ENCODE peak calls at places on chromosomes 4 and X, in seven cellular contexts. One of them, this sample, is unnamed. For H3K4me1, the result is how much of the 10 kb centered on the place peaks cover.

GRCh38 chr4:139767168-139767567 is 101.5 kb downstream of the MGST2 start:
- DNase-seq in Panc1: no peak
- DNase-seq in IMR-90: no peak
- DNase-seq in GM12878: no peak
- DNase-seq in fibroblast of lung: peak
- DNase-seq in suprapubic skin: no peak
- DNase-seq in BE2C: no peak
- DNase-seq in this sample: no peak

GRCh38 chrX:16212436-16212835 is 45.2 kb downstream of the MAGEB17 start:
- DNase-seq in Panc1: no peak
- DNase-seq in IMR-90: peak
- DNase-seq in GM12878: no peak
- DNase-seq in fibroblast of lung: no peak
- DNase-seq in suprapubic skin: no peak
- DNase-seq in BE2C: no peak
- DNase-seq in this sample: no peak

GRCh38 chr4:110704748-110705439 is 82.0 kb upstream of the PITX2 start:
- DNase-seq in Panc1: no peak
- DNase-seq in IMR-90: no peak
- DNase-seq in GM12878: no peak
- DNase-seq in fibroblast of lung: no peak
- DNase-seq in suprapubic skin: no peak
- DNase-seq in BE2C: no peak
- DNase-seq in this sample: no peak

GRCh38 chrX:131854586-131854985 is 168.5 kb upstream of the STK26 start:
- DNase-seq in Panc1: no peak
- DNase-seq in IMR-90: no peak
- DNase-seq in GM12878: no peak
- DNase-seq in fibroblast of lung: no peak
- DNase-seq in suprapubic skin: no peak
- DNase-seq in BE2C: no peak
- DNase-seq in this sample: no peak

GRCh38 chrX:70444326-70445196 is at the start of gene DLG3:
- DNase-seq in Panc1: no peak
- DNase-seq in IMR-90: peak
- DNase-seq in GM12878: no peak
- DNase-seq in fibroblast of lung: peak
- DNase-seq in suprapubic skin: no peak
- DNase-seq in BE2C: peak
- DNase-seq in this sample: no peak

GRCh38 chrX:154535892-154536291 is 10.8 kb downstream of the G6PD start:
- DNase-seq in Panc1: no peak
- DNase-seq in IMR-90: no peak
- DNase-seq in GM12878: no peak
- DNase-seq in fibroblast of lung: no peak
- DNase-seq in suprapubic skin: no peak
- DNase-seq in BE2C: no peak
- DNase-seq in this sample: no peak

GRCh38 chr4:1115528-1116293 is 2.3 kb upstream of the RNF212 start:
- DNase-seq in Panc1: no peak
- DNase-seq in IMR-90: no peak
- DNase-seq in GM12878: no peak
- DNase-seq in fibroblast of lung: no peak
- DNase-seq in suprapubic skin: no peak
- DNase-seq in BE2C: no peak
- DNase-seq in this sample: no peak

GRCh38 chr4:159735281-159736207 is 632.7 kb downstream of the RAPGEF2 start:
- DNase-seq in Panc1: no peak
- DNase-seq in IMR-90: no peak
- DNase-seq in GM12878: no peak
- DNase-seq in fibroblast of lung: no peak
- DNase-seq in suprapubic skin: no peak
- DNase-seq in BE2C: no peak
- DNase-seq in this sample: no peak

GRCh38 chr4:99134586-99134985 is 9.5 kb downstream of the ADH4 start:
- DNase-seq in Panc1: no peak
- DNase-seq in IMR-90: no peak
- DNase-seq in GM12878: no peak
- DNase-seq in fibroblast of lung: peak
- DNase-seq in suprapubic skin: no peak
- DNase-seq in BE2C: no peak
- DNase-seq in this sample: no peak

GRCh38 chr4:74283614-74284013 is 24.7 kb upstream of the EPGN start:
- DNase-seq in Panc1: no peak
- DNase-seq in IMR-90: peak
- DNase-seq in GM12878: no peak
- DNase-seq in fibroblast of lung: peak
- DNase-seq in suprapubic skin: no peak
- DNase-seq in BE2C: no peak
- DNase-seq in this sample: no peak

GRCh38 chr4:140472156-140472555 is 25.9 kb downstream of the MGAT4D start:
- DNase-seq in Panc1: no peak
- DNase-seq in IMR-90: no peak
- DNase-seq in GM12878: no peak
- DNase-seq in fibroblast of lung: no peak
- DNase-seq in suprapubic skin: no peak
- DNase-seq in BE2C: no peak
- DNase-seq in this sample: no peak

GRCh38 chr4:55291227-55291629 is 54.8 kb upstream of the SRD5A3 start:
- DNase-seq in Panc1: no peak
- DNase-seq in IMR-90: no peak
- DNase-seq in GM12878: no peak
- DNase-seq in fibroblast of lung: peak
- DNase-seq in suprapubic skin: no peak
- DNase-seq in BE2C: no peak
- DNase-seq in this sample: peak

GRCh38 chrX:104315555-104315954 is 60.8 kb upstream of the ESX1 start:
- DNase-seq in Panc1: no peak
- DNase-seq in IMR-90: peak
- DNase-seq in GM12878: no peak
- DNase-seq in fibroblast of lung: peak
- DNase-seq in suprapubic skin: no peak
- DNase-seq in BE2C: no peak
- DNase-seq in this sample: no peak

GRCh38 chr4:15958562-15958961 is 4.4 kb downstream of the FGFBP2 start:
- DNase-seq in Panc1: no peak
- DNase-seq in IMR-90: no peak
- DNase-seq in GM12878: no peak
- DNase-seq in fibroblast of lung: no peak
- DNase-seq in suprapubic skin: no peak
- DNase-seq in BE2C: no peak
- DNase-seq in this sample: no peak

GRCh38 chrX:130647468-130647867 is 245.7 kb downstream of the RBMX2 start:
- DNase-seq in Panc1: no peak
- DNase-seq in IMR-90: no peak
- DNase-seq in GM12878: no peak
- DNase-seq in fibroblast of lung: no peak
- DNase-seq in suprapubic skin: no peak
- DNase-seq in BE2C: no peak
- DNase-seq in this sample: no peak

GRCh38 chr4:183201331-183201730 is 102.3 kb downstream of the WWC2 start:
- DNase-seq in Panc1: no peak
- DNase-seq in IMR-90: peak
- DNase-seq in GM12878: no peak
- DNase-seq in fibroblast of lung: peak
- DNase-seq in suprapubic skin: no peak
- DNase-seq in BE2C: no peak
- DNase-seq in this sample: no peak

GRCh38 chr4:32219306-32220075 is 1499.3 kb downstream of the PCDH7 start:
- DNase-seq in Panc1: no peak
- DNase-seq in IMR-90: peak
- DNase-seq in GM12878: no peak
- DNase-seq in fibroblast of lung: peak
- DNase-seq in suprapubic skin: no peak
- DNase-seq in BE2C: no peak
- DNase-seq in this sample: no peak

GRCh38 chrX:8090906-8091305 is 80.2 kb downstream of the VCX2 start:
- DNase-seq in Panc1: no peak
- DNase-seq in IMR-90: no peak
- DNase-seq in GM12878: no peak
- DNase-seq in fibroblast of lung: peak
- DNase-seq in suprapubic skin: no peak
- DNase-seq in BE2C: no peak
- DNase-seq in this sample: no peak

GRCh38 chr4:77758804-77759203 is 60.4 kb downstream of the CNOT6L start:
- DNase-seq in Panc1: no peak
- DNase-seq in IMR-90: no peak
- DNase-seq in GM12878: no peak
- DNase-seq in fibroblast of lung: no peak
- DNase-seq in suprapubic skin: no peak
- DNase-seq in BE2C: no peak
- DNase-seq in this sample: no peak

DNA sequence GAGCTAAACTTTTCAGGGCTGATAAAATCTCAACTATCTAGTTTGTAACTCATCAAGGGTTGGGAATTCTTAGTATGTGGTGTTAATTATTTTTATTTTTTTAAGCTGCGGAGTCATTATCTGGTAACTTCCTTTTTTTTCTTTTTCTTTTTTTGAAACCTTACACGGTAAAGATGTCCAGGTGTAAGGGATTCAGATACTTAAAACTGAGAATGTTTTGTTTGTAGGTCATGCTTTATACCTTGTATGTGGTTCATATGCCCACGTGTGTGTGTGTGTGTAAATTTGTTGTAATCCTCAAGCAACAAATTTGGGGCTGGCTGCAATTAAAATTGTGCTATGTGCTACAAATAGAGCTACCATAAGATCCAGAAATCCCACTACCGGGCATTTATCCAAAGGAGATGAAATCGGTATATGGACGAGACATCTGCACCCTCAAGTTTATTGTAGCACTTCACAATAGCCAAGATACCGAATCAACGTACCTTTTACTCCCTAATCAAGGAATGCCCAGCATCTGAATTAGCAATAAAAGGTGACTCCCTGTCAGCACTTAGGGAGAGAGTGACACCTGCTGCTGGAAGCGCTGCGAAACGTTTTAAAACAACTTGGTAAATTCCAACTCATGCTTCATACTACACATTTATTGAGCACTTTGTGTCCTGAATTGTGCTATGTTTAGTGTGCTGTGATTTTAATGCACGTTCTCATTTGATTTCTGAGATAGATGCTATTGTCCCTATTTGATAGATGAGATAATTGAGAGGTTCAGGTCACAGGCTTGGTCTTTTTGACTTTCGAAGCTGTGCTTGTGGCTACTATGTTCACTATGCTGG is 16.1 kb downstream of the MSMO1 start:
- DNase-seq in Panc1: no peak
- DNase-seq in IMR-90: no peak
- DNase-seq in GM12878: no peak
- DNase-seq in fibroblast of lung: no peak
- DNase-seq in suprapubic skin: no peak
- DNase-seq in BE2C: no peak
- DNase-seq in this sample: no peak
- TF ChIP-seq CTCF in Panc1: peak
- TF ChIP-seq CTCF in IMR-90: peak
- TF ChIP-seq CTCF in GM12878: peak
- TF ChIP-seq CTCF in fibroblast of lung: peak
- TF ChIP-seq CTCF in suprapubic skin: no peak
- TF ChIP-seq CTCF in BE2C: peak
- TF ChIP-seq CTCF in this sample: no peak

DNA sequence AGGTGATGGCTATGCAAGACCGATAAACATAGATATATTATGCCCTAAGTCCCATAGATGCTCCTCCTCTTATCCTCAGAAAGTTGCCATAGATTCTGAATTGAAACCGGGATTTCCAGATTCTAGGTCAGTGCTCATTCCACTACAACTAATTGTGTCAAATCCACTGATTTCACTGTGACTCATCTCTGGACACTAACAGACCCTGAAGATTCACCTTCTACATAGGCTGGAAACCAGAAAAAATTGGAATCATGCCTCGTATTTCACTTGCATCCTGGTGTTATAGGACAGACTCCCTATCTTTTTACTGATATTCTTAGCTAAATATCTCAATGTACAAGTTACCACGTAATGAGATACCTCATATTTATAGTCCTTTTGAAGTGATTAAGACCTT is 36.8 kb downstream of the CLNK start:
- DNase-seq in Panc1: no peak
- DNase-seq in IMR-90: peak
- DNase-seq in GM12878: no peak
- DNase-seq in fibroblast of lung: no peak
- DNase-seq in suprapubic skin: no peak
- DNase-seq in BE2C: no peak
- DNase-seq in this sample: no peak
- H3K4me1 ChIP-seq in Panc1: under half
- H3K4me1 ChIP-seq in IMR-90: under half
- H3K4me1 ChIP-seq in GM12878: under half
- H3K4me1 ChIP-seq in fibroblast of lung: under half
- H3K4me1 ChIP-seq in suprapubic skin: under half
- H3K4me1 ChIP-seq in BE2C: under half
- H3K4me1 ChIP-seq in this sample: under half

DNA sequence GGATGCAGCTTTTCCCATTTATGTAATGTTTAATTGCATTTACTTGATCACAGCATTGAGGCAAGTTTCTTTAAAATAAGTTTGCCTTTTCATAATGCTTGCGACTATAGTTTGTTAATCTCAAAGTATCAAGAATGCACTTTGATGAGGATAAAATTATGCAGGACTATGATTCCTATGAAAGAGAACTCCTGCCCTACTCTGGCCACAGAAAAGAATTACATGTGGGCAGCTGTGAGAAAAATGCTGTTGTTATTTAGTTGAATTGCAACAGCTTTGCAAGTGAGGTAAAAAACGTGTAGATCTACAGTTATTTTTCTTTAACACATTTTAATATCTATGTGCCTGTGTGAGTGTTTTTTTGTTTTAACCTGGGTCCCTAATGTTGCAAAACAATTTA is 12.5 kb upstream of the OSTC start:
- DNase-seq in Panc1: no peak
- DNase-seq in IMR-90: no peak
- DNase-seq in GM12878: no peak
- DNase-seq in fibroblast of lung: no peak
- DNase-seq in suprapubic skin: no peak
- DNase-seq in BE2C: no peak
- DNase-seq in this sample: no peak
- TF ChIP-seq CTCF in Panc1: peak
- TF ChIP-seq CTCF in IMR-90: peak
- TF ChIP-seq CTCF in GM12878: no peak
- TF ChIP-seq CTCF in fibroblast of lung: no peak
- TF ChIP-seq CTCF in suprapubic skin: no peak
- TF ChIP-seq CTCF in BE2C: no peak
- TF ChIP-seq CTCF in this sample: no peak

GRCh38 chr4:87029356-87029755 is 94.5 kb downstream of the AFF1 start:
- DNase-seq in Panc1: no peak
- DNase-seq in IMR-90: no peak
- DNase-seq in GM12878: no peak
- DNase-seq in fibroblast of lung: no peak
- DNase-seq in suprapubic skin: no peak
- DNase-seq in BE2C: no peak
- DNase-seq in this sample: peak

GRCh38 chr4:87025023-87025613 is 90.3 kb downstream of the AFF1 start:
- DNase-seq in Panc1: no peak
- DNase-seq in IMR-90: no peak
- DNase-seq in GM12878: no peak
- DNase-seq in fibroblast of lung: no peak
- DNase-seq in suprapubic skin: no peak
- DNase-seq in BE2C: no peak
- DNase-seq in this sample: no peak

GRCh38 chr4:87025614-87026041 is 90.8 kb downstream of the AFF1 start:
- DNase-seq in Panc1: no peak
- DNase-seq in IMR-90: no peak
- DNase-seq in GM12878: peak
- DNase-seq in fibroblast of lung: no peak
- DNase-seq in suprapubic skin: no peak
- DNase-seq in BE2C: no peak
- DNase-seq in this sample: no peak

GRCh38 chr4:87024181-87024580 is 89.4 kb downstream of the AFF1 start:
- DNase-seq in Panc1: no peak
- DNase-seq in IMR-90: peak
- DNase-seq in GM12878: no peak
- DNase-seq in fibroblast of lung: no peak
- DNase-seq in suprapubic skin: no peak
- DNase-seq in BE2C: no peak
- DNase-seq in this sample: no peak

GRCh38 chr4:87026795-87027495 is 92.1 kb downstream of the AFF1 start:
- DNase-seq in Panc1: no peak
- DNase-seq in IMR-90: no peak
- DNase-seq in GM12878: peak
- DNase-seq in fibroblast of lung: no peak
- DNase-seq in suprapubic skin: no peak
- DNase-seq in BE2C: no peak
- DNase-seq in this sample: no peak
- H3K4me1 ChIP-seq in Panc1: under half
- H3K4me1 ChIP-seq in IMR-90: under half
- H3K4me1 ChIP-seq in GM12878: under half
- H3K4me1 ChIP-seq in fibroblast of lung: under half
- H3K4me1 ChIP-seq in suprapubic skin: half or more
- H3K4me1 ChIP-seq in BE2C: under half
- H3K4me1 ChIP-seq in this sample: half or more